ENCODE peak calls at places on chromosomes 2 and 18, in five cellular contexts. Y, N, G, R and H are unnamed samples.

GRCh38 chr2:48699377-48699951 is 56.1 kb downstream of the LHCGR start:
- DNase-seq in G (no peak), R (no peak), N (no peak), Y (no peak), H (no peak)

GRCh38 chr2:178109813-178110212 is 2.4 kb upstream of the RBM45 start:
- DNase-seq in G (no peak), N (no peak), Y (no peak), R (no peak), H (no peak)

GRCh38 chr2:30216157-30216556 is 15.2 kb upstream of the LBH start:
- DNase-seq in R (no peak), G (no peak), N (no peak), Y (no peak), H (no peak)

GRCh38 chr2:228527481-228527880 is 346.0 kb upstream of the SPHKAP start:
- DNase-seq in N (no peak), G (no peak), Y (no peak), R (no peak), H (no peak)

GRCh38 chr2:135962401-135963138 is 22.9 kb downstream of the DARS1 start:
- DNase-seq in G (no peak), R (no peak), N (no peak), Y (no peak), H (no peak)

GRCh38 chr2:111119004-111119846 is 1.5 kb upstream of the BCL2L11 start:
- DNase-seq in G (peak; percentile 67), Y (no peak), N (peak; percentile 67), R (peak; percentile 41), H (no peak)

GRCh38 chr18:53033128-53033527 is 693.1 kb downstream of the DCC start:
- DNase-seq in Y (no peak), G (no peak), N (no peak), R (no peak), H (no peak)

GRCh38 chr18:35245719-35246317 is 5.0 kb downstream of the ZNF397 start:
- DNase-seq in G (no peak), R (no peak), Y (no peak), N (no peak), H (no peak)

GRCh38 chr2:28030600-28030999 is 140.1 kb downstream of the BABAM2 start:
- DNase-seq in R (no peak), Y (no peak), G (peak; percentile 62), N (no peak), H (no peak)

GRCh38 chr2:203875471-203875870 is 7.9 kb downstream of the CTLA4 start:
- DNase-seq in R (no peak), Y (no peak), N (no peak), G (no peak), H (no peak)

GRCh38 chr2:10864888-10865551 is 46.7 kb upstream of the KCNF1 start:
- DNase-seq in R (no peak), G (no peak), N (no peak), Y (no peak), H (no peak)

GRCh38 chr2:112884869-112885502 is 26.0 kb upstream of the IL37 start:
- DNase-seq in N (no peak), R (no peak), Y (peak; percentile 19), G (no peak), H (no peak)

GRCh38 chr2:84846041-84846663 is 34.7 kb downstream of the TRABD2A start:
- DNase-seq in Y (no peak), G (no peak), N (no peak), R (no peak), H (no peak)

GRCh38 chr2:142741764-142742269 is 135.6 kb upstream of the KYNU start:
- DNase-seq in R (no peak), N (no peak), G (no peak), Y (no peak), H (no peak)

GRCh38 chr2:96256611-96257113 is 9.1 kb downstream of the TMEM127 start:
- DNase-seq in N (no peak), R (no peak), G (no peak), Y (no peak), H (no peak)

GRCh38 chr18:28657836-28658410 is 481.0 kb upstream of the CDH2 start:
- DNase-seq in Y (no peak), R (no peak), N (no peak), G (no peak), H (no peak)

GRCh38 chr2:57796527-57796926 is 250.1 kb upstream of the VRK2 start:
- DNase-seq in G (no peak), N (no peak), Y (no peak), R (no peak), H (no peak)

GRCh38 chr2:219254590-219255219 is 987 bp upstream of the TUBA4A start:
- DNase-seq in Y (no peak), G (no peak), R (no peak), N (no peak), H (no peak)

GRCh38 chr2:145108385-145108784 is 588.5 kb upstream of the ZEB2 start:
- DNase-seq in R (no peak), G (no peak), Y (no peak), N (no peak), H (no peak)

GRCh38 chr18:37507239-37507638 is 58.4 kb downstream of the CELF4 start:
- DNase-seq in N (no peak), G (no peak), R (no peak), Y (no peak), H (no peak)

GRCh38 chr18:39799010-39799409 is 2156.0 kb upstream of the PIK3C3 start:
- DNase-seq in R (no peak), N (no peak), Y (no peak), G (no peak), H (no peak)

GRCh38 chr2:203685789-203686433 is 20.5 kb upstream of the CD28 start:
- DNase-seq in R (no peak), N (no peak), G (no peak), Y (no peak), H (no peak)

GRCh38 chr2:184890311-184890710 is 292.0 kb downstream of the ZNF804A start:
- DNase-seq in Y (no peak), N (no peak), G (no peak), R (no peak), H (no peak)

GRCh38 chr18:12904012-12904516 is 20.0 kb upstream of the PTPN2 start:
- DNase-seq in N (no peak), R (peak; percentile 57), Y (peak; percentile 54), G (no peak), H (no peak)

DNA sequence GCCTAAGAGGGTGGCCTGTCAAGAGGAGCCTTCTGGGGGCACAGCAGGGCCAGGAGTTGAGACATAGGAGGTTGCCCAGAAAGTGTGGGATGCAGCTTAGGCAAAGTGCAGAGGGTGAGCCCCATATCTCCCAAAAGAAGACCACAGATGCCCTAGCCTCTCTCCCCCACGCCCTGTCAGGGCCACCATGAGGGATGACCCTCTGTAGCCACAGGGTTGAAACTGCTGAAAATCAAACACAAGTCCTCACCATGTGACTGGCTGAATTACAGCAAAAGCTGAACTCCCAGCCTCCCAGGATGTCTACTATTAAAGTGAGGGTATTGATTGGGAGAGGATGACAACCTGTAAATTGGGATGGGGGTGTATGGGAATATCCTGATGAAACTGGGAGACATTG is 37.4 kb upstream of the ARHGEF4 start:
- DNase-seq in G (no peak), R (no peak), N (no peak), Y (no peak), H (no peak)
- H3K27ac ChIP-seq in G (no peak overlapping the region), R (no peak overlapping the region), N (no peak overlapping the region), Y (no peak overlapping the region), H (no peak overlapping the region)

GRCh38 chr2:12287220-12287751 is 429.4 kb upstream of the TRIB2 start:
- DNase-seq in G (no peak), N (no peak), Y (no peak), R (no peak), H (no peak)

GRCh38 chr2:12284487-12284886 is 432.2 kb upstream of the TRIB2 start:
- DNase-seq in R (no peak), N (no peak), G (no peak), Y (no peak), H (no peak)

GRCh38 chr2:12286347-12286746 is 430.4 kb upstream of the TRIB2 start:
- DNase-seq in R (no peak), Y (no peak), G (no peak), N (no peak), H (no peak)

GRCh38 chr2:12284037-12284436 is 432.7 kb upstream of the TRIB2 start:
- DNase-seq in N (no peak), G (no peak), R (no peak), Y (no peak), H (no peak)

GRCh38 chr2:12282780-12283695 is 433.7 kb upstream of the TRIB2 start:
- DNase-seq in Y (no peak), R (no peak), G (no peak), N (no peak), H (no peak)
- TF ChIP-seq CTCF in Y (no peak), R (no peak), G (no peak), N (no peak), H (no peak)

GRCh38 chr2:3296182-3296972 is 81.2 kb downstream of the EIPR1 start:
- DNase-seq in G (peak; percentile 21), Y (no peak), R (peak; percentile 1), N (no peak), H (no peak)
- H3K4me3 ChIP-seq in G (no peak overlapping the region), Y (no peak overlapping the region), R (no peak overlapping the region), N (no peak overlapping the region), H (no peak overlapping the region)

GRCh38 chr2:222895143-222895542 is 34.3 kb downstream of the ACSL3 start:
- DNase-seq in Y (no peak), N (no peak), G (no peak), R (no peak), H (no peak)

GRCh38 chr2:222899413-222900181 is 38.8 kb downstream of the ACSL3 start:
- DNase-seq in G (no peak), Y (no peak), R (no peak), N (no peak), H (no peak)

GRCh38 chr2:222893716-222894115 is 32.9 kb downstream of the ACSL3 start:
- DNase-seq in N (no peak), R (no peak), Y (no peak), G (no peak), H (no peak)

GRCh38 chr2:222900354-222900753 is 39.5 kb downstream of the ACSL3 start:
- DNase-seq in G (no peak), R (no peak), Y (no peak), N (no peak), H (no peak)

GRCh38 chr2:222897898-222898297 is 37.1 kb downstream of the ACSL3 start:
- DNase-seq in N (no peak), Y (no peak), G (no peak), R (no peak), H (no peak)
- H3K27ac ChIP-seq in N (no peak overlapping the region), Y (no peak overlapping the region), G (no peak overlapping the region), R (no peak overlapping the region), H (no peak overlapping the region)